ENCODE peak calls at places on chromosomes 6 and 20, in four cellular contexts. One of them, this sample, is unnamed.

GRCh38 chr6:74578339-74578738 is 627.5 kb downstream of the COL12A1 start:
- DNase-seq in fibroblast of the conjunctiva: peak
- DNase-seq in GM10248: no peak
- DNase-seq in uterus: no peak
- DNase-seq in this sample: no peak

GRCh38 chr6:119043265-119043664 is 35.2 kb downstream of the FAM184A start:
- DNase-seq in fibroblast of the conjunctiva: no peak
- DNase-seq in GM10248: no peak
- DNase-seq in uterus: no peak
- DNase-seq in this sample: no peak

GRCh38 chr6:15184441-15184861 is 61.4 kb upstream of the JARID2 start:
- DNase-seq in fibroblast of the conjunctiva: no peak
- DNase-seq in GM10248: peak
- DNase-seq in uterus: no peak
- DNase-seq in this sample: no peak

GRCh38 chr6:73937805-73938204 is 241.8 kb downstream of the CD109 start:
- DNase-seq in fibroblast of the conjunctiva: no peak
- DNase-seq in GM10248: no peak
- DNase-seq in uterus: no peak
- DNase-seq in this sample: no peak

GRCh38 chr6:159180001-159180400 is 10.8 kb downstream of the FNDC1 start:
- DNase-seq in fibroblast of the conjunctiva: no peak
- DNase-seq in GM10248: no peak
- DNase-seq in uterus: no peak
- DNase-seq in this sample: no peak

GRCh38 chr6:56755040-56755439 is 112.4 kb upstream of the DST start:
- DNase-seq in fibroblast of the conjunctiva: no peak
- DNase-seq in GM10248: no peak
- DNase-seq in uterus: no peak
- DNase-seq in this sample: no peak

GRCh38 chr6:70151616-70152015 is 151.3 kb downstream of the COL9A1 start:
- DNase-seq in fibroblast of the conjunctiva: no peak
- DNase-seq in GM10248: no peak
- DNase-seq in uterus: no peak
- DNase-seq in this sample: no peak

GRCh38 chr20:53034899-53035298 is 62.7 kb downstream of the TSHZ2 start:
- DNase-seq in fibroblast of the conjunctiva: no peak
- DNase-seq in GM10248: no peak
- DNase-seq in uterus: no peak
- DNase-seq in this sample: no peak

GRCh38 chr20:47040506-47041125 is 146.0 kb downstream of the EYA2 start:
- DNase-seq in fibroblast of the conjunctiva: no peak
- DNase-seq in GM10248: no peak
- DNase-seq in uterus: no peak
- DNase-seq in this sample: no peak

GRCh38 chr6:38651121-38651784 is 11.5 kb upstream of the BTBD9 start:
- DNase-seq in fibroblast of the conjunctiva: no peak
- DNase-seq in GM10248: no peak
- DNase-seq in uterus: no peak
- DNase-seq in this sample: no peak

GRCh38 chr6:8337147-8337546 is 98.2 kb downstream of the SLC35B3 start:
- DNase-seq in fibroblast of the conjunctiva: no peak
- DNase-seq in GM10248: no peak
- DNase-seq in uterus: no peak
- DNase-seq in this sample: no peak

GRCh38 chr6:48016027-48016755 is 94.8 kb downstream of the PTCHD4 start:
- DNase-seq in fibroblast of the conjunctiva: no peak
- DNase-seq in GM10248: no peak
- DNase-seq in uterus: no peak
- DNase-seq in this sample: no peak

GRCh38 chr6:125314019-125314581 is 12.3 kb upstream of the HDDC2 start:
- DNase-seq in fibroblast of the conjunctiva: peak
- DNase-seq in GM10248: peak
- DNase-seq in uterus: peak
- DNase-seq in this sample: peak